ENCODE peak calls at places on chromosomes 12 and 14, in ten cellular contexts. A is choroid plexus epithelial cell, N is left ventricle myocardium inferior, F is astrocyte of the cerebellum, I is tibial artery, S is uterus, H is PC-9, U is foreskin fibroblast, M is stomach, B is IMR-90. V is an unnamed sample.

GRCh38 chr14:75174066-75174465 is 2.3 kb downstream of the TMED10 start:
- DNase-seq in U (no peak), F (no peak), I (no peak), M (no peak), B (no peak), N (no peak), H (no peak), S (no peak), A (no peak), V (no peak)

GRCh38 chr14:23057757-23058653 is 685 bp upstream of the CDH24 start:
- DNase-seq in A (peak), M (peak), U (peak), S (peak), F (peak), I (peak), H (peak), B (peak), N (peak), V (peak)

GRCh38 chr12:128513831-128514230 is 246.9 kb downstream of the TMEM132C start:
- DNase-seq in B (no peak), A (no peak), M (no peak), F (no peak), S (no peak), U (no peak), N (no peak), H (no peak), I (no peak), V (no peak)

GRCh38 chr12:112430929-112431328 is 12.2 kb downstream of the PTPN11 start:
- DNase-seq in U (peak), N (no peak), F (no peak), S (no peak), I (no peak), H (no peak), B (no peak), M (no peak), A (no peak), V (no peak)

GRCh38 chr12:123936956-123937706 is 35.5 kb downstream of the CCDC92 start:
- DNase-seq in S (no peak), H (no peak), A (no peak), F (no peak), B (no peak), U (no peak), M (no peak), N (no peak), I (no peak), V (no peak)

GRCh38 chr14:96501383-96501745 is 818 bp upstream of the PAPOLA start:
- DNase-seq in M (no peak), F (no peak), H (no peak), N (no peak), A (peak), S (no peak), U (no peak), B (no peak), I (no peak), V (no peak)

GRCh38 chr12:47216150-47216677 is 136.5 kb upstream of the AMIGO2 start:
- DNase-seq in I (no peak), B (no peak), H (no peak), F (no peak), S (no peak), M (no peak), N (peak), A (no peak), U (no peak), V (no peak)

GRCh38 chr12:95605875-95606274 is 54.6 kb upstream of the USP44 start:
- DNase-seq in N (no peak), U (no peak), B (no peak), H (peak), S (no peak), M (no peak), F (no peak), I (no peak), A (no peak), V (no peak)

GRCh38 chr12:92543359-92543758 is 159.4 kb upstream of the PLEKHG7 start:
- DNase-seq in I (no peak), M (peak), H (peak), N (no peak), U (no peak), B (no peak), S (no peak), F (no peak), A (peak), V (no peak)

GRCh38 chr12:45425426-45425825 is 209.5 kb downstream of the ANO6 start:
- DNase-seq in A (peak), N (no peak), S (no peak), M (no peak), F (peak), H (no peak), U (peak), I (no peak), B (peak), V (peak)

GRCh38 chr12:30700216-30700900 is 4.7 kb upstream of the IPO8 start:
- DNase-seq in H (no peak), I (no peak), N (no peak), A (no peak), B (peak), M (no peak), F (no peak), U (no peak), S (no peak), V (no peak)

GRCh38 chr14:31677630-31678029 is 116.4 kb downstream of the NUBPL start:
- DNase-seq in F (no peak), N (no peak), H (no peak), U (no peak), I (no peak), B (no peak), S (no peak), M (no peak), A (no peak), V (no peak)

GRCh38 chr12:83320350-83320749 is 633.6 kb downstream of the TMTC2 start:
- DNase-seq in B (no peak), A (no peak), H (no peak), M (no peak), F (no peak), I (no peak), S (no peak), N (no peak), U (no peak), V (no peak)

GRCh38 chr12:2615665-2616387 is 178.9 kb upstream of the FKBP4 start:
- DNase-seq in M (no peak), S (no peak), B (peak), H (no peak), I (no peak), A (peak), F (peak), N (peak), U (no peak), V (no peak)

GRCh38 chr14:77657244-77657643 is 40.8 kb upstream of the SPTLC2 start:
- DNase-seq in N (no peak), B (no peak), A (no peak), S (no peak), H (no peak), I (no peak), U (no peak), F (no peak), M (no peak), V (no peak)
- H3K4me3 ChIP-seq in N (no peak), B (no peak), A (no peak), S (no peak), H (no peak), I (no peak), U (no peak), F (no peak), M (no peak), V (no peak)

DNA sequence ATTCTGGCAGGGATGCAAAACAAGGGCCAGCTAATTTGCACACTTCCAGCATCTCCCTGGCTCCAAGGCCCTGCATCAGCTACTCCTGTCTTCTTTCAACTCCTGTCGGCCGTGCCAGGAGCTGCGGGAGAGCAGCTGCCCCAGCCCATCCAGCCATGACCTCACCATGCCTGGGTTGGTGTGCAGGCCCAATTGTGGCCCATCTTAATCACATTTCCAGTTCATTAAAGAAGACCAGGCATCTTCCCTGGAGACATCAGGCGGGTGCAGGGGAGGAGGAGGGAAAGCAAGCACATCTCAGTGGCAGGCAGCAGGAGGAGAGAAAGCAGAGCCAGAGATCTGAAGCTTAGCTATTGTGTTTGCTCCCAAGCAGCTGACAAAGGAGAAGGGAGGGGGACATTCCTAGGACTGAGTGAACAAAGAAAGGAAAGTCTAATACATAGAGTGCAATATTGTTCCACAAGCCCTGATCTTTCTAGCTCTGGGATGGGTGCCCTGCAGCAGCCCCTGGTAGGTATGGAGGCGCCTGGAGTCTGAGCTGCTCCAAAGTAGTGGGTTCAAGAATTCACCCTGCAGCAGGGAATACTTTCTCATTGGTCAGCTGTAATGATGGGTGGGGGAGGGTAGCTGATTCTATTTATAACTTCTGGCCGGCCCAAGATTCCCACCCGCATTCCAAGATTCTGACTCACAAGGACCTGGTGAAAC is 40.1 kb downstream of the VWF start:
- DNase-seq in A (peak), S (peak), I (peak), U (no peak), N (no peak), B (peak), M (no peak), F (peak), H (peak), V (peak)
- TF ChIP-seq CTCF in A (peak), S (no peak), I (no peak), U (no peak), N (no peak), B (no peak), M (no peak), F (no peak), H (no peak), V (no peak)

DNA sequence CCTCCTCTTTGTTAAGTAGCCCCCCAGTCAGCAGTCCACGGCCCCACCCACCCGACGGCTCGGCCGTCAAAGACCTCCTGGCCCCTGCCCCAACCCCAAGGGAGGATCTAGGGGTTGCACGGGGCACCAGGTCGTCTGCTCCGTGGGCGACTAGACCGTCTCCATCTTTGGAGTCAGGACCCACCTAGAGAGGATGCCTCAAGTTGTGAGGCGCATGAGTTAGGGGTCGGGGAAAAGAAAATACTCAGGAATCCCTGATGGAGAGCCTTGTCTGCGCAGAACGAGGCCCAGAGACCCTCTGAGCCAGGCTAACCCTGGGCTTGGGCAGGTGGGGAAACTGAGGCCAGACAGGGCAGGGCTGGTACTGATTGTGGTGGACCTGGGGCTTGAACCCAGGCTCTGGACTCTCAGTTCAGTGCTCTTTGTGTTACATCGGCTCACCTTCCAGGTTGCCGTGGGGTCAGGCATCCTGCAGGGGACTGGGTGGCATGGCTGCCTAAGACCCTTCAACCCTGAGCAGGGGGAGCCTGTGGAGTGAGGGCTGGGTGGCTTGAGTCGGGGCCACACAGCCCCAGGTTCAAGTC is 838 bp downstream of the OTUB2 start:
- DNase-seq in I (no peak), N (no peak), A (no peak), F (no peak), S (no peak), M (no peak), H (no peak), U (no peak), B (no peak), V (no peak)
- H3K4me3 ChIP-seq in I (peak), N (peak), A (peak), F (peak), S (peak), M (peak), H (peak), U (peak), B (peak), V (peak)

DNA sequence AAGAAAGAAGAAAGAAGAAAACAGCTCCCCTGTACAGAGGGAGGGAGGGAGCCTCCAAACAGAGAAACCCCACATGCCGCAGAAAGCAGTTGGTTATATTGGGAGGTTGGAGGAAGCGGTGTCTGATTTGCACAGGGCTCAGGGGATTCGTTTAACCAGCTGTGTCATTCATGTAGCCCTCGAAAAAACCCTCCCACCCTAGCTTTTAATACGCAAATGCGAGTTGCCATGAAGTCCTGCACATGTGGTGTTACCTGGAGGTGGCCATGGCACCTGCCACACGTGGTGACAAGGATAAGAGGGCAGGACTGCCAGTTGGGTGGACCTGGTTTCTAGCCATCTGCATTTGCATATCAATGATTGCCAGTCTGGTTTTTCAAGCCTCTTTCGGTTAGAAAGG is 40.9 kb downstream of the TMEM30B start:
- DNase-seq in A (no peak), S (no peak), B (no peak), M (no peak), F (no peak), N (no peak), H (no peak), I (no peak), U (no peak), V (no peak)
- TF ChIP-seq CTCF in A (no peak), S (no peak), B (no peak), M (no peak), F (no peak), N (no peak), H (no peak), I (no peak), U (no peak), V (no peak)

DNA sequence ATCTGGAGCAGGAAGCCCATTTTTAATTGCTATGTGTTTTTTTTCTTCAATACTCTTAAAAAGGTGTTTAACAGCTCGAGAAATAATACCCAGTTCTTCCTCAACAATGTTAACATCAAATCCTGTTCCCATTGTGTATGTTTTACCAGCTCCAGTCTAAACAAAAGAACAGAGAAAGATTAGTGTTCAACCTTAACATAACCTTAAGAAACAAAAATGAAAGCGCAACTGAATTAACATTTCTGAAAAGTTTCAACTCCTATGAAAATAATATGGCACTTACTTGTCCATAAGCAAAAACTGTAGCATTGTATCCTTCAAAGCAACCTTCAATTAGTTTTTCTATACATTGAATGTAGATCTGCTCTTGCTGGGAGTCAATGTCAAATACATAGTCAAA is 73.2 kb downstream of the KIF21A start:
- DNase-seq in M (no peak), B (no peak), I (no peak), N (no peak), U (no peak), F (no peak), S (no peak), A (no peak), H (no peak), V (no peak)
- H3K4me3 ChIP-seq in M (no peak), B (no peak), I (no peak), N (no peak), U (no peak), F (no peak), S (no peak), A (no peak), H (no peak), V (no peak)

GRCh38 chr14:92204792-92205191 is 83.0 kb downstream of the CPSF2 start:
- DNase-seq in S (no peak), H (no peak), F (no peak), M (no peak), N (no peak), A (no peak), B (no peak), U (no peak), I (no peak), V (no peak)

GRCh38 chr14:92198804-92199203 is 77.0 kb downstream of the CPSF2 start:
- DNase-seq in H (no peak), S (no peak), I (no peak), U (no peak), B (no peak), M (no peak), A (no peak), F (no peak), N (no peak), V (no peak)

GRCh38 chr14:92203116-92203515 is 81.3 kb downstream of the CPSF2 start:
- DNase-seq in N (no peak), B (no peak), I (no peak), F (no peak), M (no peak), A (no peak), S (no peak), U (no peak), H (no peak), V (no peak)

GRCh38 chr14:92199763-92200162 is 78.0 kb downstream of the CPSF2 start:
- DNase-seq in U (no peak), F (no peak), H (no peak), I (no peak), B (no peak), M (no peak), A (no peak), N (no peak), S (no peak), V (no peak)
- TF ChIP-seq CTCF in U (peak), F (peak), H (no peak), I (no peak), B (no peak), M (no peak), A (peak), N (no peak), S (no peak), V (peak)

DNA sequence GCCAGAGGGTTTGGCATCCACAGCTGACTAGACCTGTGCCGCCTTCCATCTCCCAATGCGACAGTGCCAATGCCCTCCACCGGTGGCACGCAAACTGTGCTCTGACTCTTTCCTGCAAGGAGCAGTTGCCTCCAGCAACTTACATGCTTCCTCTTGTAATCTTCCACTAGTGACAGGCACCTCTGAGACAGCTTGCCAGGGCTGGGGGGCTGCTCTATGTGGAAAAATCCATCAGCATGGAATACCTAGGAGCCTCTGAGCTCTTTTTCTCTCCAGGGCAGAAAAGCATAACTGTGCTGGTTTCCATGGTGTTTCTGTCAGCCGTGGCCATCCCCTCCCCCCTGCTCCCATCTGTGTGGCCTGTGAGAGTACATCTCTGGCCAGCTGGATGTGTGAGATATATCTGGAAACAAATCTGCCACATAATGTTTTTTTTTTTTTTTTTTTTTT is 110.6 kb downstream of the MYRFL start:
- DNase-seq in N (no peak), I (no peak), M (no peak), F (no peak), B (no peak), H (peak), U (no peak), A (no peak), S (no peak), V (no peak)
- H3K4me3 ChIP-seq in N (no peak), I (no peak), M (no peak), F (no peak), B (no peak), H (no peak), U (no peak), A (no peak), S (no peak), V (no peak)

DNA sequence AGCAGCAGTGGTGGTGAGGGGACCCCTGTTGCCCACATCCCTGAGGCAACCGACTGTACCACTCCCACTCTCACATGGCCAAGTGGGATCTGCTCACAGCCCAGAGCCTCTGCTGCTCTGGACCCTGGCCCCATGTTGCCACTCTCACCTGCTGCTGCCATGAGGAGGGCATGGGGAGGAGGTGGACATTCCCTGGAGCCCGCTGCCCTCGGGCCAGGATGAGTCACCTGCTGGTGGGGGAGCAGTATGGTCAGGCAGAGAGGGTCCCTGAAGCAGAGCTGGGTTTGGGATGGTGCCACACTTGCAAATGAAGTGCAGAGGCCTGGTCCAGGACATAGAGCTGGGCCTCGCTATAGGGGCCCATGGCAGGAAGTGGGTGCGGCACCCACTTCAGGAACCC is 26.1 kb downstream of the SDR9C7 start:
- DNase-seq in U (no peak), H (no peak), I (no peak), B (no peak), S (no peak), M (no peak), N (no peak), A (no peak), F (no peak), V (no peak)
- TF ChIP-seq CTCF in U (no peak), H (no peak), I (no peak), B (no peak), S (no peak), M (no peak), N (no peak), A (no peak), F (no peak), V (no peak)

GRCh38 chr12:57454566-57455373 is at the start of gene INHBE:
- DNase-seq in F (no peak), M (no peak), U (peak), A (peak), S (no peak), N (no peak), I (no peak), B (peak), H (no peak), V (no peak)
- H3K4me3 ChIP-seq in F (no peak), M (no peak), U (no peak), A (peak), S (no peak), N (no peak), I (no peak), B (no peak), H (no peak), V (no peak)

GRCh38 chr12:54689984-54690383 is 41.8 kb upstream of the DCD start:
- DNase-seq in M (no peak), N (no peak), A (peak), S (no peak), B (no peak), H (no peak), F (no peak), I (no peak), U (no peak), V (no peak)
- TF ChIP-seq CTCF in M (no peak), N (no peak), A (peak), S (no peak), B (no peak), H (no peak), F (peak), I (no peak), U (peak), V (no peak)

V was measured in HFF-Myc.